ENCODE peak calls at places on chromosomes 3 and 15, in nine cellular contexts. One of them, this sample, is unnamed.

GRCh38 chr3:152556731-152557254 is 278.1 kb upstream of the P2RY1 start:
- DNase-seq in esophagus squamous epithelium: no peak
- DNase-seq in sigmoid colon: no peak
- DNase-seq in body of pancreas: no peak
- DNase-seq in A549: peak; percentile 24
- DNase-seq in HCT116: no peak
- DNase-seq in heart left ventricle: no peak
- DNase-seq in prostate gland: no peak
- DNase-seq in K562: no peak
- DNase-seq in this sample: peak; percentile 22

GRCh38 chr3:142981108-142981507 is 17.6 kb upstream of the PAQR9 start:
- DNase-seq in prostate gland: no peak
- DNase-seq in sigmoid colon: no peak
- DNase-seq in body of pancreas: no peak
- DNase-seq in A549: peak; percentile 39
- DNase-seq in esophagus squamous epithelium: no peak
- DNase-seq in heart left ventricle: no peak
- DNase-seq in K562: no peak
- DNase-seq in HCT116: no peak
- DNase-seq in this sample: no peak

GRCh38 chr15:74845581-74845980 is 2.6 kb upstream of the ULK3 start:
- DNase-seq in K562: no peak
- DNase-seq in body of pancreas: no peak
- DNase-seq in prostate gland: no peak
- DNase-seq in HCT116: no peak
- DNase-seq in sigmoid colon: no peak
- DNase-seq in heart left ventricle: no peak
- DNase-seq in esophagus squamous epithelium: no peak
- DNase-seq in A549: no peak
- DNase-seq in this sample: no peak

GRCh38 chr3:65905648-65906211 is 133.0 kb downstream of the MAGI1 start:
- DNase-seq in K562: no peak
- DNase-seq in sigmoid colon: no peak
- DNase-seq in esophagus squamous epithelium: no peak
- DNase-seq in HCT116: no peak
- DNase-seq in A549: no peak
- DNase-seq in heart left ventricle: no peak
- DNase-seq in body of pancreas: no peak
- DNase-seq in prostate gland: no peak
- DNase-seq in this sample: no peak

GRCh38 chr3:132867956-132868355 is 145.7 kb upstream of the NPHP3 start:
- DNase-seq in K562: no peak
- DNase-seq in heart left ventricle: no peak
- DNase-seq in HCT116: no peak
- DNase-seq in sigmoid colon: no peak
- DNase-seq in A549: no peak
- DNase-seq in prostate gland: no peak
- DNase-seq in body of pancreas: no peak
- DNase-seq in esophagus squamous epithelium: no peak
- DNase-seq in this sample: no peak

GRCh38 chr3:125644036-125645025 is 49.0 kb upstream of the OSBPL11 start:
- DNase-seq in prostate gland: no peak
- DNase-seq in K562: no peak
- DNase-seq in sigmoid colon: peak; percentile 79
- DNase-seq in heart left ventricle: no peak
- DNase-seq in body of pancreas: peak; percentile 17
- DNase-seq in A549: peak; percentile 6
- DNase-seq in HCT116: no peak
- DNase-seq in esophagus squamous epithelium: no peak
- DNase-seq in this sample: peak; percentile 70

GRCh38 chr3:157856078-157856939 is 249.9 kb downstream of the SHOX2 start:
- DNase-seq in esophagus squamous epithelium: no peak
- DNase-seq in K562: no peak
- DNase-seq in A549: no peak
- DNase-seq in heart left ventricle: no peak
- DNase-seq in sigmoid colon: no peak
- DNase-seq in body of pancreas: peak; percentile 13
- DNase-seq in prostate gland: no peak
- DNase-seq in HCT116: peak; percentile 12
- DNase-seq in this sample: peak; percentile 40

GRCh38 chr15:70522323-70522966 is 240.9 kb downstream of the UACA start:
- DNase-seq in K562: no peak
- DNase-seq in body of pancreas: no peak
- DNase-seq in HCT116: no peak
- DNase-seq in prostate gland: no peak
- DNase-seq in A549: no peak
- DNase-seq in sigmoid colon: no peak
- DNase-seq in esophagus squamous epithelium: no peak
- DNase-seq in heart left ventricle: no peak
- DNase-seq in this sample: no peak

GRCh38 chr3:41808152-41808551 is 153.8 kb downstream of the ULK4 start:
- DNase-seq in sigmoid colon: no peak
- DNase-seq in esophagus squamous epithelium: no peak
- DNase-seq in body of pancreas: no peak
- DNase-seq in K562: no peak
- DNase-seq in HCT116: no peak
- DNase-seq in heart left ventricle: no peak
- DNase-seq in prostate gland: no peak
- DNase-seq in A549: no peak
- DNase-seq in this sample: no peak

GRCh38 chr15:25863067-25863967 is at the start of gene ATP10A:
- DNase-seq in A549: peak; percentile 29
- DNase-seq in heart left ventricle: peak; percentile 73
- DNase-seq in HCT116: no peak
- DNase-seq in sigmoid colon: peak; percentile 74
- DNase-seq in esophagus squamous epithelium: no peak
- DNase-seq in body of pancreas: no peak
- DNase-seq in K562: no peak
- DNase-seq in prostate gland: no peak
- DNase-seq in this sample: no peak

GRCh38 chr3:53158700-53159414 is 2.2 kb upstream of the PRKCD start:
- DNase-seq in sigmoid colon: no peak
- DNase-seq in K562: no peak
- DNase-seq in heart left ventricle: no peak
- DNase-seq in body of pancreas: no peak
- DNase-seq in HCT116: no peak
- DNase-seq in A549: no peak
- DNase-seq in esophagus squamous epithelium: no peak
- DNase-seq in prostate gland: no peak
- DNase-seq in this sample: no peak
- H3K4me1 ChIP-seq in sigmoid colon: peaks cover 15% of the 10 kb centered on the region
- H3K4me1 ChIP-seq in K562: peaks cover 42% of the 10 kb centered on the region
- H3K4me1 ChIP-seq in heart left ventricle: peaks cover 17% of the 10 kb centered on the region
- H3K4me1 ChIP-seq in body of pancreas: peaks cover 79% of the 10 kb centered on the region
- H3K4me1 ChIP-seq in HCT116: peaks cover 52% of the 10 kb centered on the region
- H3K4me1 ChIP-seq in A549: peaks cover 29% of the 10 kb centered on the region
- H3K4me1 ChIP-seq in esophagus squamous epithelium: peaks cover 90% of the 10 kb centered on the region
- H3K4me1 ChIP-seq in prostate gland: peaks cover 36% of the 10 kb centered on the region
- H3K4me1 ChIP-seq in this sample: peaks cover 33% of the 10 kb centered on the region

DNA sequence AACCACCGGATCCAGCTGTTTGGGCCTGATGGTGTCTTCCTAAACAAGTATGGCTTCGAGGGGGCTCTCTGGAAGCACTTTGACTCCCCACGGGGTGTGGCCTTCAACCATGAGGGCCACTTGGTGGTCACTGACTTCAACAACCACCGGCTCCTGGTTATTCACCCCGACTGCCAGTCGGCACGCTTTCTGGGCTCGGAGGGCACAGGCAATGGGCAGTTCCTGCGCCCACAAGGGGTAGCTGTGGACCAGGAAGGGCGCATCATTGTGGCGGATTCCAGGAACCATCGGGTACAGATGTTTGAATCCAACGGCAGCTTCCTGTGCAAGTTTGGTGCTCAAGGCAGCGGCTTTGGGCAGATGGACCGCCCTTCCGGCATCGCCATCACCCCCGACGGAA is 60.1 kb upstream of the CCR4 start:
- DNase-seq in K562: no peak
- DNase-seq in heart left ventricle: no peak
- DNase-seq in body of pancreas: no peak
- DNase-seq in sigmoid colon: no peak
- DNase-seq in prostate gland: no peak
- DNase-seq in HCT116: no peak
- DNase-seq in esophagus squamous epithelium: no peak
- DNase-seq in A549: no peak
- DNase-seq in this sample: no peak
- TF ChIP-seq POLR2A in K562: no peak
- TF ChIP-seq POLR2A in heart left ventricle: no peak
- TF ChIP-seq POLR2A in body of pancreas: no peak
- TF ChIP-seq POLR2A in sigmoid colon: no peak
- TF ChIP-seq POLR2A in prostate gland: no peak
- TF ChIP-seq POLR2A in HCT116: no peak
- TF ChIP-seq POLR2A in esophagus squamous epithelium: no peak
- TF ChIP-seq POLR2A in A549: no peak
- TF ChIP-seq POLR2A in this sample: no peak

GRCh38 chr3:195120199-195120556 is 150.8 kb downstream of the XXYLT1 start:
- DNase-seq in body of pancreas: no peak
- DNase-seq in sigmoid colon: no peak
- DNase-seq in HCT116: no peak
- DNase-seq in heart left ventricle: no peak
- DNase-seq in esophagus squamous epithelium: no peak
- DNase-seq in K562: no peak
- DNase-seq in A549: no peak
- DNase-seq in prostate gland: no peak
- DNase-seq in this sample: no peak

GRCh38 chr3:195116393-195117185 is 154.4 kb downstream of the XXYLT1 start:
- DNase-seq in HCT116: no peak
- DNase-seq in prostate gland: no peak
- DNase-seq in heart left ventricle: no peak
- DNase-seq in body of pancreas: no peak
- DNase-seq in A549: no peak
- DNase-seq in K562: no peak
- DNase-seq in sigmoid colon: no peak
- DNase-seq in esophagus squamous epithelium: no peak
- DNase-seq in this sample: no peak

GRCh38 chr3:195119461-195120198 is 151.3 kb downstream of the XXYLT1 start:
- DNase-seq in heart left ventricle: no peak
- DNase-seq in HCT116: no peak
- DNase-seq in body of pancreas: no peak
- DNase-seq in A549: peak; percentile 6
- DNase-seq in sigmoid colon: no peak
- DNase-seq in prostate gland: no peak
- DNase-seq in esophagus squamous epithelium: no peak
- DNase-seq in K562: no peak
- DNase-seq in this sample: no peak

GRCh38 chr3:195118671-195119070 is 152.3 kb downstream of the XXYLT1 start:
- DNase-seq in sigmoid colon: no peak
- DNase-seq in esophagus squamous epithelium: no peak
- DNase-seq in prostate gland: no peak
- DNase-seq in HCT116: no peak
- DNase-seq in heart left ventricle: no peak
- DNase-seq in body of pancreas: no peak
- DNase-seq in A549: no peak
- DNase-seq in K562: no peak
- DNase-seq in this sample: no peak

DNA sequence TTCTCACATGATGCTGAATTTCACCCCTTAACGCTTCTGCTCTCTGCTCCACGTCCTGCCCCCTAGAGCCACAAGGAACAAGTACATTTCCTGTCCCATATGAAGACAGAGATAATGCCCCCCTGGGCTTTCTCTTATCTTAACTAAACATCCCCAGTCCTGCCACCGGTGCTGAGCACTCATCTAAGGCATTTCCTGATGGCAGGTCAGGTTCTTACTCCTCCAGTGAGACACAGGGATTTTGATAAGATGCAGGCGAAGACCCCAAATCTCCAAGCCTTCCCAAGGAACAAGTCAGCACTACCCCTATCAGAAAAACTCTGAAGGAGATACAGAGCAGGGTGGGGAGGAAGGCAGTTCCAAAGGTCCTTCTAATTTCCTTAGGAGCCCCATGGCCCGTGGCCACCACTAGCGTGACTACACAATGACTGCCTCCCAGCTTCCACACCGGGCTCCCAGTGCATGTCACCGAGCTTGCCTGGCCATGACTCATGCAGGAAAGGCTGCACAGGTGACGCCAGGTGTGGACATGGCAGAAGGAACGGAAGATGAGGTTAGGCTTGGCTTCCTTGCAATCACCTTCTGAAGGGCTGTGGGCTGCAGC is 152.9 kb downstream of the XXYLT1 start:
- DNase-seq in HCT116: peak; percentile 77
- DNase-seq in esophagus squamous epithelium: no peak
- DNase-seq in sigmoid colon: no peak
- DNase-seq in prostate gland: no peak
- DNase-seq in K562: peak; percentile 87
- DNase-seq in body of pancreas: peak; percentile 25
- DNase-seq in heart left ventricle: no peak
- DNase-seq in A549: no peak
- DNase-seq in this sample: no peak
- H3K4me1 ChIP-seq in HCT116: peaks cover 30% of the 10 kb centered on the region
- H3K4me1 ChIP-seq in esophagus squamous epithelium: peaks cover 41% of the 10 kb centered on the region
- H3K4me1 ChIP-seq in sigmoid colon: peaks cover 24% of the 10 kb centered on the region
- H3K4me1 ChIP-seq in prostate gland: no peaks in the 10 kb centered on the region
- H3K4me1 ChIP-seq in K562: peaks cover 42% of the 10 kb centered on the region
- H3K4me1 ChIP-seq in body of pancreas: no peaks in the 10 kb centered on the region
- H3K4me1 ChIP-seq in heart left ventricle: peaks cover 7% of the 10 kb centered on the region
- H3K4me1 ChIP-seq in A549: peaks cover 7% of the 10 kb centered on the region
- H3K4me1 ChIP-seq in this sample: no peaks in the 10 kb centered on the region

GRCh38 chr3:191343115-191343514 is 12.8 kb upstream of the UTS2B start:
- DNase-seq in HCT116: no peak
- DNase-seq in esophagus squamous epithelium: no peak
- DNase-seq in sigmoid colon: no peak
- DNase-seq in body of pancreas: no peak
- DNase-seq in prostate gland: no peak
- DNase-seq in A549: no peak
- DNase-seq in heart left ventricle: no peak
- DNase-seq in K562: peak; percentile 4
- DNase-seq in this sample: no peak

GRCh38 chr3:191352014-191352413 is 21.7 kb upstream of the UTS2B start:
- DNase-seq in esophagus squamous epithelium: no peak
- DNase-seq in HCT116: no peak
- DNase-seq in heart left ventricle: no peak
- DNase-seq in body of pancreas: no peak
- DNase-seq in A549: no peak
- DNase-seq in sigmoid colon: no peak
- DNase-seq in K562: no peak
- DNase-seq in prostate gland: no peak
- DNase-seq in this sample: no peak

GRCh38 chr3:191350389-191351090 is 20.2 kb upstream of the UTS2B start:
- DNase-seq in esophagus squamous epithelium: no peak
- DNase-seq in A549: no peak
- DNase-seq in heart left ventricle: no peak
- DNase-seq in HCT116: no peak
- DNase-seq in K562: no peak
- DNase-seq in sigmoid colon: no peak
- DNase-seq in body of pancreas: no peak
- DNase-seq in prostate gland: no peak
- DNase-seq in this sample: no peak

GRCh38 chr3:191345334-191345733 is 15.0 kb upstream of the UTS2B start:
- DNase-seq in K562: peak; percentile 0
- DNase-seq in HCT116: no peak
- DNase-seq in esophagus squamous epithelium: no peak
- DNase-seq in A549: no peak
- DNase-seq in sigmoid colon: no peak
- DNase-seq in heart left ventricle: no peak
- DNase-seq in prostate gland: no peak
- DNase-seq in body of pancreas: no peak
- DNase-seq in this sample: no peak

DNA sequence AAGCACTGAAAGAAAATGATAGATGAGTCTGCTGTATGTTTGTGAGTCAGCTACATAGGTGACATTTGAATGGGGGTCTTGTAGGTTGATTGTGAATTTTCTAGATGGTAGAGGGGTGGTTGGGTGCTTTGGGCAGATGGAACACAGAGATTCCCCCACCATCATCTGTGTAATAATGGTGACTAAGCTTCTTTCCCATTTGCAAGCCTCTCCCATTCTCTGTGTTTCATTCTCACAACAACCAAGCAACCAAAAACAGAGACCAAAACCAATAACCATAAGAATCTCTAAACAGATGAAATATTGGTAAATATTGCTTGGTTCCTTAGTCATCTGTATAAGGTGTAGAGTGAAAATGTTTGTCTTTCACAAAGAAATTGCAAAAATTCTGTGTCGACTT is 17.8 kb upstream of the UTS2B start:
- DNase-seq in A549: no peak
- DNase-seq in heart left ventricle: no peak
- DNase-seq in HCT116: no peak
- DNase-seq in K562: no peak
- DNase-seq in body of pancreas: no peak
- DNase-seq in prostate gland: no peak
- DNase-seq in esophagus squamous epithelium: no peak
- DNase-seq in sigmoid colon: no peak
- DNase-seq in this sample: no peak
- TF ChIP-seq POLR2A in A549: no peak
- TF ChIP-seq POLR2A in heart left ventricle: no peak
- TF ChIP-seq POLR2A in HCT116: no peak
- TF ChIP-seq POLR2A in K562: no peak
- TF ChIP-seq POLR2A in body of pancreas: no peak
- TF ChIP-seq POLR2A in prostate gland: no peak
- TF ChIP-seq POLR2A in esophagus squamous epithelium: no peak
- TF ChIP-seq POLR2A in sigmoid colon: no peak
- TF ChIP-seq POLR2A in this sample: no peak

This sample was measured in gastrocnemius medialis.